ENCODE peak calls at places on chromosomes 16 and 17, in seven cellular contexts. R is foreskin fibroblast, U is PC-3, W is pancreas, P is mucosa of descending colon, F is astrocyte of the cerebellum, D is fibroblast of lung. G is an unnamed sample.

GRCh38 chr17:8821446-8822105 is 22.4 kb upstream of the MFSD6L start:
- DNase-seq in R (no peak), U (no peak), W (no peak), P (no peak), F (no peak), D (no peak), G (no peak)

GRCh38 chr17:62805234-62805633 is 2.9 kb downstream of the MARCHF10 start:
- DNase-seq in R (no peak), U (no peak), W (no peak), P (no peak), F (no peak), D (peak), G (no peak)

GRCh38 chr17:42679492-42680330 is 1.9 kb downstream of the CCR10 start:
- DNase-seq in R (peak), U (peak), W (peak), P (peak), F (no peak), D (peak), G (peak)

GRCh38 chr16:55911616-55912015 is 36.4 kb upstream of the CES5A start:
- DNase-seq in R (no peak), U (no peak), W (no peak), P (no peak), F (no peak), D (no peak), G (no peak)

GRCh38 chr17:47225436-47225858 is 16.3 kb downstream of the MYL4 start:
- DNase-seq in R (peak), U (peak), W (no peak), P (no peak), F (peak), D (peak), G (peak)

GRCh38 chr17:26782153-26782552 is 511.8 kb upstream of the WSB1 start:
- DNase-seq in R (no peak), U (no peak), W (peak), P (no peak), F (no peak), D (no peak), G (no peak)

GRCh38 chr17:75891605-75892555 is 4.9 kb downstream of the TRIM65 start:
- DNase-seq in R (no peak), U (no peak), W (no peak), P (no peak), F (no peak), D (no peak), G (no peak)

GRCh38 chr17:2564876-2565275 is 28.6 kb upstream of the PAFAH1B1 start:
- DNase-seq in R (no peak), U (peak), W (no peak), P (no peak), F (no peak), D (peak), G (peak)

GRCh38 chr16:14353340-14353739 is 276.7 kb downstream of the PARN start:
- DNase-seq in R (no peak), U (no peak), W (no peak), P (no peak), F (no peak), D (no peak), G (no peak)

GRCh38 chr16:28878083-28878926 is at the start of gene ATP2A1:
- DNase-seq in R (no peak), U (no peak), W (no peak), P (no peak), F (no peak), D (no peak), G (no peak)

GRCh38 chr17:64343833-64344637 is 46.6 kb downstream of the PECAM1 start:
- DNase-seq in R (peak), U (peak), W (no peak), P (peak), F (peak), D (peak), G (peak)

GRCh38 chr16:9657659-9658058 is 524.6 kb downstream of the GRIN2A start:
- DNase-seq in R (no peak), U (no peak), W (no peak), P (no peak), F (no peak), D (no peak), G (no peak)

GRCh38 chr16:21158208-21159110 is at the start of gene LDAF1:
- DNase-seq in R (peak), U (peak), W (peak), P (peak), F (peak), D (peak), G (peak)

GRCh38 chr16:87746178-87746577 is 19.6 kb downstream of the KLHDC4 start:
- DNase-seq in R (no peak), U (no peak), W (no peak), P (no peak), F (no peak), D (no peak), G (no peak)

GRCh38 chr17:21592774-21593173 is 99.5 kb upstream of the KCNJ18 start:
- DNase-seq in R (no peak), U (no peak), W (peak), P (no peak), F (no peak), D (no peak), G (no peak)

GRCh38 chr16:85453-85782 is 7.4 kb downstream of the MPG start:
- DNase-seq in R (no peak), U (no peak), W (no peak), P (no peak), F (no peak), D (no peak), G (no peak)

GRCh38 chr16:89452241-89452640 is 38.1 kb downstream of the ANKRD11 start:
- DNase-seq in R (no peak), U (no peak), W (no peak), P (no peak), F (no peak), D (no peak), G (no peak)

GRCh38 chr16:88072571-88073001 is 121.4 kb downstream of the BANP start:
- DNase-seq in R (no peak), U (no peak), W (peak), P (no peak), F (no peak), D (no peak), G (no peak)

GRCh38 chr17:8922451-8922850 is 43.1 kb downstream of the PIK3R5 start:
- DNase-seq in R (peak), U (peak), W (no peak), P (no peak), F (peak), D (peak), G (peak)

GRCh38 chr16:70665806-70666735 is 19.7 kb downstream of the IL34 start:
- DNase-seq in R (no peak), U (no peak), W (peak), P (no peak), F (no peak), D (no peak), G (no peak)

GRCh38 chr17:35167666-35168065 is 20.0 kb downstream of the UNC45B start:
- DNase-seq in R (peak), U (peak), W (no peak), P (no peak), F (no peak), D (no peak), G (peak)

GRCh38 chr16:5979905-5980550 is 882.4 kb upstream of the EEF2KMT start:
- DNase-seq in R (no peak), U (no peak), W (no peak), P (no peak), F (no peak), D (no peak), G (no peak)

GRCh38 chr17:41717408-41718286 is 5.5 kb downstream of the GAST start:
- DNase-seq in R (no peak), U (peak), W (no peak), P (no peak), F (no peak), D (peak), G (peak)

GRCh38 chr17:42679001-42679491 is 2.3 kb upstream of the PLEKHH3 start:
- DNase-seq in R (peak), U (peak), W (peak), P (peak), F (no peak), D (peak), G (peak)

GRCh38 chr17:1438593-1439083 is 17.4 kb downstream of the CRK start:
- DNase-seq in R (peak), U (no peak), W (no peak), P (no peak), F (no peak), D (peak), G (no peak)

GRCh38 chr16:73093146-73094144 is 45.5 kb upstream of the ZFHX3 start:
- DNase-seq in R (no peak), U (no peak), W (no peak), P (no peak), F (no peak), D (peak), G (no peak)

GRCh38 chr16:56013962-56014552 is 138.9 kb upstream of the CES5A start:
- DNase-seq in R (no peak), U (peak), W (peak), P (peak), F (no peak), D (no peak), G (peak)

GRCh38 chr16:84818989-84819643 is 669 bp upstream of the CRISPLD2 start:
- DNase-seq in R (no peak), U (no peak), W (no peak), P (peak), F (no peak), D (no peak), G (no peak)

GRCh38 chr17:34434065-34434464 is 71.0 kb upstream of the CCL1 start:
- DNase-seq in R (no peak), U (no peak), W (no peak), P (no peak), F (no peak), D (no peak), G (no peak)

GRCh38 chr17:4354862-4355514 is 11.5 kb downstream of the UBE2G1 start:
- DNase-seq in R (no peak), U (peak), W (no peak), P (peak), F (no peak), D (no peak), G (peak)

GRCh38 chr16:66030036-66030435 is 336.5 kb upstream of the CDH5 start:
- DNase-seq in R (no peak), U (no peak), W (no peak), P (no peak), F (peak), D (peak), G (no peak)

GRCh38 chr16:79605999-79606398 is 5.5 kb upstream of the MAF start:
- DNase-seq in R (no peak), U (peak), W (no peak), P (no peak), F (no peak), D (peak), G (peak)

GRCh38 chr17:73782641-73783381 is 138.6 kb upstream of the SDK2 start:
- DNase-seq in R (no peak), U (peak), W (no peak), P (peak), F (no peak), D (no peak), G (no peak)

GRCh38 chr16:65667013-65667578 is 545.2 kb upstream of the CDH11 start:
- DNase-seq in R (no peak), U (peak), W (no peak), P (no peak), F (peak), D (peak), G (peak)

GRCh38 chr16:64893386-64893785 is 228.5 kb downstream of the CDH11 start:
- DNase-seq in R (no peak), U (peak), W (no peak), P (no peak), F (no peak), D (peak), G (no peak)

GRCh38 chr16:87691686-87692079 is 74.1 kb downstream of the KLHDC4 start:
- DNase-seq in R (no peak), U (no peak), W (no peak), P (no peak), F (no peak), D (no peak), G (no peak)

GRCh38 chr17:52696362-52696761 is 537.8 kb upstream of the CA10 start:
- DNase-seq in R (no peak), U (no peak), W (no peak), P (no peak), F (no peak), D (no peak), G (no peak)

DNA sequence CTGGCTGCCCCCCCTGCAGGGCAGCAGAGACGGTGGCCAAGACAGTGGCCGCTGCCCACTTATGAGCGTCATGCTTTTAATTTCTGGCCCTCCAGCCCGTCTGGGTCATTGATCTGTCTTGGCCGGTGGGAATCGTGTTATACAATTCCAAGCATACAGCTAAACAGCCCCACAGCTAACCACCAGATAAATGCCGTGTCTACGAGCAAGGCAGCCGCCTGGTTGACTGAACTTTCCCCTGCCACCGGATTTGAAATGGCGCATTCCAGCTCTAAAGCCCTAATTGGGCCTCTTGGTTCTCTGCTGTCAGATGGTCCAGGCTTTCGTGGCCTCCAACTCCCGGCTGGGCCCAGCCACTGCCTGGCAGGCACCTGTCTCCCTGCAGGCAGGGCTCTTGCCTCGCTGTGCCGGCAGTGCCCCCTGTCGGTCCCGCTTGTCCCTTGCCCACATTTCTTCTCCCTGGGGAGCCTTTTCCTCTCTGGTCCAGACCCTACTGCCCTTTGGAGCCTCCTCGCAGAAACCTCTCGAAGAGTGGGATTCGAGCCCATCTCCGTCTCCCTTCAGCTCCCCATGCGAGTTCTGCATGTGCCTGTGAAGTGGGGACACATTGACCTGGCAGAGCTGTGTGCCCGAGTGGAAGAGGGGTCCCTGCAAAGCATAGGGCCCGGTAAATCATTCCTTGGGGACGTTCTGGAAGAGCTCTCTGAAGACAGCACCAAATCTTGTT is 1.8 kb upstream of the RBFOX3 start:
- DNase-seq in R (peak), U (peak), W (peak), P (peak), F (no peak), D (peak), G (peak)
- TF ChIP-seq CTCF in R (no peak), U (peak), W (peak), P (peak), F (peak), D (peak), G (peak)

GRCh38 chr17:77458202-77459017 is 317.6 kb downstream of the SEC14L1 start:
- DNase-seq in R (no peak), U (no peak), W (no peak), P (no peak), F (no peak), D (no peak), G (no peak)

GRCh38 chr17:77457572-77458201 is 316.9 kb downstream of the SEC14L1 start:
- DNase-seq in R (no peak), U (no peak), W (no peak), P (no peak), F (no peak), D (no peak), G (no peak)

GRCh38 chr17:77456271-77456950 is 315.6 kb downstream of the SEC14L1 start:
- DNase-seq in R (no peak), U (no peak), W (no peak), P (no peak), F (no peak), D (no peak), G (no peak)

GRCh38 chr17:77455878-77456234 is 315.1 kb downstream of the SEC14L1 start:
- DNase-seq in R (no peak), U (no peak), W (no peak), P (no peak), F (no peak), D (no peak), G (no peak)

GRCh38 chr17:77456951-77457548 is 316.3 kb downstream of the SEC14L1 start:
- DNase-seq in R (no peak), U (no peak), W (no peak), P (no peak), F (no peak), D (no peak), G (no peak)
- TF ChIP-seq CTCF in R (no peak), U (no peak), W (no peak), P (no peak), F (no peak), D (no peak), G (no peak)

GRCh38 chr17:81254955-81255717 is 16.0 kb downstream of the NDUFAF8 start:
- DNase-seq in R (peak), U (peak), W (peak), P (peak), F (peak), D (peak), G (peak)
- TF ChIP-seq CTCF in R (peak), U (peak), W (no peak), P (peak), F (peak), D (peak), G (peak)

DNA sequence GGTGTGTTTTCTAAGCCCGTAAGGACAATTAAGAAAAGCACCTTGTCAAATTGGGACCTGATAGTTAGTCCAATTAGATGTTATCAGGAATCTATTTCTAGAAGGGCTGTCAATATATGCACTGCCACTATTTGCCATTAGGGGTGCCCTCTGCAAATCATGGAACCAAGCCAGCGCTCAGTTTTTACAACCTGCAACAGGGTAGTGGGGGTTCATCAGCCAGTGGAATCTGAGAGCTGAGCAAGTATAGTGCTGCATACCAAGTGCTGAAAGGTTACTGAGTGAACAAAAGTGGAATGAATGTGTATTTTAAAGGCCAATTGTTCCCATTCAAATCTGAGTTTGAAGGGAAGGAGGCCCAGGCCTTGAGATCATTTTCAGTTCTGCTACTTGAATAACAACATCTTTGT is 10.4 kb downstream of the PRR11 start:
- DNase-seq in R (peak), U (peak), W (no peak), P (no peak), F (peak), D (peak), G (peak)
- TF ChIP-seq CTCF in R (peak), U (peak), W (no peak), P (peak), F (peak), D (peak), G (peak)

GRCh38 chr16:59701987-59702386 is 967.9 kb upstream of the GOT2 start:
- DNase-seq in R (no peak), U (no peak), W (no peak), P (no peak), F (no peak), D (no peak), G (no peak)
- TF ChIP-seq CTCF in R (no peak), U (no peak), W (no peak), P (no peak), F (no peak), D (no peak), G (no peak)

DNA sequence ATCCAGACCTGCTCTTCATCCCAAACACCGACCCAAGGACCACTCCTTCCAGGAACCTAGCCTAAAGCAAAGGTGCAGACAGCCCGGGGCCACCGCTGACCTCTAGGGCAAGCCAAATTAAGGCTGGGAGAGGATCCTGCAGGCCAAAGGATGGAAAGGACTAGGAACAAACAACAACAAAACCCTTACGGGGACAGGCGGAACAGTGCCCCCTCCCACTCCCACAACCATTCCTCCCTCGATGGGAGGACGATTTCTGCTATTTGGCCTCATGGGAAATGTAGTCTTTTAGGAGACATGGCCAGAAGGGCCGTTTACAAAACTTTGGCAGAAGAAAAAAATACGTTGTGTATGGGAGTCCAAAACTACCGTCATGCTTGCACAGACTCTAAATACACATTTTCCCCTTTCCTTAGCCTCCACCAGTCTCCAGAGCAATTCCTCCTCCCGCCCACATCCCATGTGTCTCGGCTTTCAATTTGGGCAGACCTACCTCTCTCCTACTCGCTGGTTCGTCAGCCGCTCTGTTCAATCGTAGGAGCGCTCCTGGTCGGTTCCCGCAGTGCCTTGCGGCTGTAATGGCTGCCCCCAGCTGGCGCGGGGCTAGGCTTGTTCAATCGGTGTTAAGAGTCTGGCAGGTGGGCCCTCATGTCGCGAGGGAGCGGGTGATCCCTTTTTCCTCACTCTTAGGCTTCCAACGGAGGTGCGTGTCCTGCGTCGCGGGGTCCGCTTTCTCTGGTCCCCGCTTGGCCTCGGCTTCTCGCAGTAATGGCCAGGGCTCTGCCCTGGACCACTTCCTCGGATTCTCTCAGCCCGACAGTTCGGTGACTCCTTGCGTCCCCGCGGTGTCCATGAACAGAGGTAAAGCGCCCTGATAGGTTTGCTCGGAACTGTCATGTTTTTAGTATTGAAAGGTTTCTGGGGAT is at the start of gene ERAL1:
- DNase-seq in R (peak), U (peak), W (peak), P (peak), F (peak), D (peak), G (peak)
- TF ChIP-seq CTCF in R (no peak), U (no peak), W (no peak), P (no peak), F (no peak), D (no peak), G (no peak)

DNA sequence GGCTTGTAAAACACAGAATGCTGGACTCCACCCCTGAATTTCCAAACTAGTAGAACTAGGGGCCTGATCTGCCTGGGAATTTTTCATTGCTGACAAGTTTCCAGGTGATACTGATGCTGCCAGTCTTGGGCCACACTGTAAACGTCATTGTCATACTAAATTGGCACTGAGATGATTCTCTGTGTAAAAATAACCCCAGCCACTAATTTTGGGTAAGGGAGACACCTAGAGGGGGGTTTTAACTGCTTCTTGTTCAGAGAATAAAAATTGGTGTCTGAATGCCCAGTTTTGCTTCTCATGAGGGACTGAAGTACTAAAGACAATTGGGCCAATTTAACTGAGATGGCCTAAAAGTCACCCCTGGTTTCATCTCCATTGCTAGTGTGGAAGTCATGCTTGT is 5.0 kb upstream of the CDH13 start:
- DNase-seq in R (no peak), U (peak), W (no peak), P (no peak), F (no peak), D (no peak), G (peak)
- TF ChIP-seq CTCF in R (no peak), U (no peak), W (no peak), P (no peak), F (peak), D (peak), G (no peak)